ENCODE peak calls at places on chromosomes 3 and 15, in eight cellular contexts. R is MM.1S; S is mammary epithelial cell; B is GM23338; Z is uterus; H is CD4-positive, CD25-positive, alpha-beta regulatory T cell; E is neuronal stem cell; I is GM23248. U is an unnamed sample.
A peak's percentile ranks its signal among the peaks of the same experiment; 100 is the strongest.

GRCh38 chr3:147945968-147946519 is 536.9 kb downstream of the ZIC1 start:
- DNase-seq in R (peak; percentile 70), S (peak; percentile 48), B (peak; percentile 65), Z (peak; percentile 22), H (no peak), E (no peak), I (peak; percentile 85), U (no peak)

GRCh38 chr3:160185711-160186110 is 39.5 kb upstream of the C3orf80 start:
- DNase-seq in R (no peak), S (no peak), B (no peak), Z (no peak), H (no peak), E (no peak), I (no peak), U (no peak)

GRCh38 chr3:124772081-124772831 is 42.0 kb downstream of the UMPS start:
- DNase-seq in R (no peak), S (no peak), B (no peak), Z (peak; percentile 65), H (no peak), E (no peak), I (peak; percentile 65), U (no peak)

GRCh38 chr15:72197460-72198409 is at the start of gene GRAMD2A:
- DNase-seq in R (no peak), S (peak; percentile 80), B (peak; percentile 89), Z (no peak), H (no peak), E (no peak), I (peak; percentile 67), U (peak; percentile 64)

GRCh38 chr3:158094917-158095301 is 11.3 kb downstream of the SHOX2 start:
- DNase-seq in R (no peak), S (no peak), B (no peak), Z (no peak), H (no peak), E (no peak), I (no peak), U (no peak)

GRCh38 chr3:138043266-138044029 is 33.5 kb downstream of the CLDN18 start:
- DNase-seq in R (no peak), S (peak; percentile 78), B (no peak), Z (no peak), H (no peak), E (no peak), I (peak; percentile 92), U (no peak)

GRCh38 chr15:50248994-50249586 is 16.4 kb downstream of the HDC start:
- DNase-seq in R (no peak), S (peak; percentile 20), B (no peak), Z (no peak), H (no peak), E (no peak), I (peak; percentile 12), U (no peak)

GRCh38 chr3:183213941-183214612 is 39.0 kb upstream of the B3GNT5 start:
- DNase-seq in R (no peak), S (no peak), B (no peak), Z (no peak), H (no peak), E (no peak), I (no peak), U (no peak)

GRCh38 chr3:28117598-28117997 is 123.8 kb upstream of the CMC1 start:
- DNase-seq in R (no peak), S (no peak), B (peak; percentile 24), Z (no peak), H (no peak), E (no peak), I (no peak), U (no peak)

GRCh38 chr3:56188201-56188600 is 280.1 kb downstream of the ERC2 start:
- DNase-seq in R (no peak), S (no peak), B (no peak), Z (no peak), H (no peak), E (no peak), I (no peak), U (no peak)

GRCh38 chr15:28122038-28122949 is 23.2 kb upstream of the OCA2 start:
- DNase-seq in R (no peak), S (no peak), B (no peak), Z (no peak), H (no peak), E (no peak), I (no peak), U (no peak)

GRCh38 chr3:125684199-125684598 is 88.9 kb upstream of the OSBPL11 start:
- DNase-seq in R (no peak), S (no peak), B (peak; percentile 82), Z (peak; percentile 67), H (no peak), E (peak; percentile 30), I (peak; percentile 23), U (peak; percentile 37)

GRCh38 chr3:99128740-99129505 is 227.4 kb upstream of the DCBLD2 start:
- DNase-seq in R (no peak), S (peak; percentile 99), B (no peak), Z (no peak), H (no peak), E (no peak), I (peak; percentile 97), U (no peak)

GRCh38 chr3:102038477-102039142 is 189.3 kb downstream of the NFKBIZ start:
- DNase-seq in R (peak; percentile 70), S (no peak), B (no peak), Z (no peak), H (no peak), E (no peak), I (no peak), U (no peak)

GRCh38 chr3:8970971-8971589 is 7.8 kb upstream of the RAD18 start:
- DNase-seq in R (peak; percentile 66), S (peak; percentile 48), B (peak; percentile 71), Z (peak; percentile 63), H (peak; percentile 71), E (peak; percentile 72), I (peak; percentile 68), U (peak; percentile 64)

GRCh38 chr3:16382852-16383251 is 117.8 kb downstream of the OXNAD1 start:
- DNase-seq in R (no peak), S (no peak), B (no peak), Z (no peak), H (peak; percentile 20), E (no peak), I (no peak), U (no peak)

GRCh38 chr3:127815001-127815400 is 7.3 kb downstream of the MGLL start:
- DNase-seq in R (no peak), S (no peak), B (no peak), Z (no peak), H (no peak), E (no peak), I (no peak), U (no peak)
- H3K4me1 ChIP-seq in R (no peaks in the 10 kb centered on the region), S (peaks cover 18% of the 10 kb centered on the region), B (peaks cover 11% of the 10 kb centered on the region), Z (no peaks in the 10 kb centered on the region), H (no peaks in the 10 kb centered on the region), E (no peaks in the 10 kb centered on the region), I (peaks cover 18% of the 10 kb centered on the region), U (peaks cover 4% of the 10 kb centered on the region)

GRCh38 chr15:58440181-58440910 is 8.6 kb downstream of the LIPC start:
- DNase-seq in R (no peak), S (peak; percentile 52), B (no peak), Z (peak; percentile 29), H (no peak), E (no peak), I (peak; percentile 65), U (peak; percentile 54)
- H3K27ac ChIP-seq in R (no peak overlapping the region), S (peak overlapping the region; percentile 93), B (no peak overlapping the region), Z (peak overlapping the region; percentile 29), H (no peak overlapping the region), E (no peak overlapping the region), I (peak overlapping the region; percentile 84), U (peak overlapping the region; percentile 83)

GRCh38 chr15:66735909-66736305 is 33.9 kb downstream of the SMAD6 start:
- DNase-seq in R (no peak), S (no peak), B (no peak), Z (peak; percentile 51), H (no peak), E (no peak), I (peak; percentile 59), U (no peak)
- H3K4me1 ChIP-seq in R (no peaks in the 10 kb centered on the region), S (no peaks in the 10 kb centered on the region), B (peaks cover 8% of the 10 kb centered on the region), Z (no peaks in the 10 kb centered on the region), H (no peaks in the 10 kb centered on the region), E (peaks cover 5% of the 10 kb centered on the region), I (peaks cover 44% of the 10 kb centered on the region), U (peaks cover 35% of the 10 kb centered on the region)

GRCh38 chr3:61975199-61975598 is 398.2 kb downstream of the FEZF2 start:
- DNase-seq in R (no peak), S (no peak), B (no peak), Z (no peak), H (no peak), E (no peak), I (no peak), U (no peak)

GRCh38 chr3:61979645-61980430 is 393.5 kb downstream of the FEZF2 start:
- DNase-seq in R (no peak), S (no peak), B (no peak), Z (no peak), H (no peak), E (no peak), I (peak; percentile 28), U (no peak)

GRCh38 chr3:61981005-61981404 is 392.3 kb downstream of the FEZF2 start:
- DNase-seq in R (no peak), S (no peak), B (no peak), Z (no peak), H (no peak), E (no peak), I (peak; percentile 6), U (no peak)

GRCh38 chr3:61975936-61976335 is 397.4 kb downstream of the FEZF2 start:
- DNase-seq in R (no peak), S (no peak), B (no peak), Z (no peak), H (no peak), E (no peak), I (no peak), U (no peak)

GRCh38 chr3:61978460-61979419 is 394.6 kb downstream of the FEZF2 start:
- DNase-seq in R (no peak), S (no peak), B (no peak), Z (no peak), H (no peak), E (no peak), I (no peak), U (no peak)
- H3K27ac ChIP-seq in R (no peak overlapping the region), S (no peak overlapping the region), B (peak overlapping the region; percentile 26), Z (no peak overlapping the region), H (no peak overlapping the region), E (no peak overlapping the region), I (no peak overlapping the region), U (no peak overlapping the region)